ENCODE peak calls at places on chromosomes 6 and 20, in five cellular contexts. I is OCI-LY7, Q is fibroblast of pulmonary artery, T is neural progenitor cell, P is dorsolateral prefrontal cortex. U is an unnamed sample.
A peak's percentile ranks its signal among the peaks of the same experiment; 100 is the strongest.

GRCh38 chr6:56984884-56985283 is 30.0 kb downstream of the BEND6 start:
- DNase-seq in I (no peak), Q (no peak), T (no peak), P (no peak), U (no peak)

GRCh38 chr20:37897008-37897548 is 5.8 kb upstream of the VSTM2L start:
- DNase-seq in I (peak; percentile 14), Q (peak; percentile 33), T (peak; percentile 75), P (no peak), U (no peak)

GRCh38 chr6:35489995-35490791 is 6.7 kb downstream of the TEAD3 start:
- DNase-seq in I (no peak), Q (peak; percentile 62), T (peak; percentile 91), P (no peak), U (no peak)

GRCh38 chr6:158268361-158269147 is 43.7 kb upstream of the TULP4 start:
- DNase-seq in I (no peak), Q (no peak), T (no peak), P (no peak), U (no peak)

GRCh38 chr6:44268095-44268628 is 2.1 kb upstream of the TMEM151B start:
- DNase-seq in I (peak; percentile 68), Q (peak; percentile 62), T (peak; percentile 87), P (peak; percentile 59), U (no peak)

GRCh38 chr6:148223424-148223842 is 119.2 kb upstream of the SASH1 start:
- DNase-seq in I (no peak), Q (peak; percentile 28), T (no peak), P (no peak), U (no peak)

GRCh38 chr6:90780141-90780540 is 193.3 kb upstream of the MAP3K7 start:
- DNase-seq in I (no peak), Q (no peak), T (no peak), P (no peak), U (no peak)

GRCh38 chr6:151497935-151498726 is 4.3 kb downstream of the CCDC170 start:
- DNase-seq in I (no peak), Q (peak; percentile 56), T (no peak), P (no peak), U (no peak)

GRCh38 chr6:113662688-113663333 is 194.3 kb upstream of the MARCKS start:
- DNase-seq in I (peak; percentile 22), Q (no peak), T (no peak), P (no peak), U (no peak)

GRCh38 chr20:63737940-63738686 is 1.5 kb upstream of the SLC2A4RG start:
- DNase-seq in I (peak; percentile 37), Q (no peak), T (peak; percentile 54), P (no peak), U (no peak)

GRCh38 chr20:44095831-44096230 is 91.2 kb downstream of the JPH2 start:
- DNase-seq in I (no peak), Q (no peak), T (no peak), P (no peak), U (no peak)

GRCh38 chr20:21705466-21706344 is at the start of gene PAX1:
- DNase-seq in I (no peak), Q (no peak), T (peak; percentile 83), P (no peak), U (no peak)

GRCh38 chr20:57661201-57662027 is 41.2 kb upstream of the ZBP1 start:
- DNase-seq in I (no peak), Q (no peak), T (no peak), P (peak; percentile 46), U (no peak)

GRCh38 chr6:116196841-116197240 is 57.0 kb downstream of the TSPYL4 start:
- DNase-seq in I (no peak), Q (no peak), T (no peak), P (no peak), U (no peak)

GRCh38 chr6:27601668-27602254 is 128.9 kb upstream of the ZNF184 start:
- DNase-seq in I (no peak), Q (no peak), T (peak; percentile 65), P (no peak), U (no peak)

GRCh38 chr6:13760307-13760706 is 48.7 kb upstream of the RANBP9 start:
- DNase-seq in I (no peak), Q (no peak), T (no peak), P (no peak), U (no peak)

GRCh38 chr6:130676077-130676772 is 151.0 kb upstream of the SMLR1 start:
- DNase-seq in I (no peak), Q (no peak), T (peak; percentile 30), P (no peak), U (no peak)

GRCh38 chr6:102742033-102742432 is 1348.5 kb downstream of the GRIK2 start:
- DNase-seq in I (no peak), Q (no peak), T (no peak), P (no peak), U (no peak)

GRCh38 chr6:124870611-124871201 is 91.5 kb upstream of the RNF217 start:
- DNase-seq in I (no peak), Q (peak; percentile 75), T (peak; percentile 43), P (no peak), U (no peak)

GRCh38 chr6:142444388-142444787 is 142.6 kb downstream of the ADGRG6 start:
- DNase-seq in I (no peak), Q (peak; percentile 5), T (no peak), P (no peak), U (no peak)

GRCh38 chr6:54737247-54737646 is 109.3 kb upstream of the FAM83B start:
- DNase-seq in I (peak; percentile 18), Q (no peak), T (peak; percentile 19), P (no peak), U (no peak)

GRCh38 chr6:11586574-11586973 is 49.0 kb downstream of the TMEM170B start:
- DNase-seq in I (no peak), Q (peak; percentile 80), T (peak; percentile 21), P (no peak), U (no peak)

GRCh38 chr20:53857723-53858236 is 212.6 kb downstream of the BCAS1 start:
- DNase-seq in I (no peak), Q (no peak), T (no peak), P (no peak), U (no peak)

DNA sequence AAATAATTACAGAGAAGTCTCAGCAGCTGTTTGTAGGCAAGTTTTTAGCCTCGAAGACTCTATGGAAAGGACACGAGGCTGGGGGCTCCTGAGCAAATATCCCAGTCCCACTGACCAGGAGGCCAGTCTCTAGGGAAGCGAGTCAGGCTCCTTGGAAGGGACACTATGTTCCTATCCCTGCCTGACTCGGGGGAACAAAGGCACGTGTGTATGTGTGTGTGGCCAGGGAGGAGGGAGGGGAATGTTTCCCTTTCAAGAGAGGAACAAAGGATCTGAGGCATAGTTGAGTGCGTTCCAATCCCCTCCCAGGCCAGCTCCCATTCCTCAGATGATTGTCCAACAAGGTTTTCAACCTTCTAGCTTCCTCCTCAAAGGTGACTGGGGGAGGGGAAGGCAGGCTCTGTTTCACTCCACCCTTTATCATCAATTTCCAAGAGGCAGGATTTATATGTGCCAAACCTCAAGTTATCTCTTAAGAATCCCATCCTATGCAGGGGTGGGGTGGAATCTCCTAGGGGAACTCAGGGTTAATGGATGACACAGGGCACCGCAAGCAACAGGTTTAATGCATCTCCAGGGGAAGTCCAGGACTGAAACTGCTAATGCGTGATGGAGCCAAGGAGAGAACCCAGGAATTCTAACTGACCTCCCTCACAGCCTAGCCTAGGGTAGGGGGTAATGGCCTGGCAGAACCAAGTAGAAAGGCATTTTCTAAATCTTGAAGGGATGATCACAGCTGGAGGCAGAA is 9.9 kb downstream of the BCL2L1 start:
- DNase-seq in I (no peak), Q (peak; percentile 93), T (peak; percentile 94), P (peak; percentile 81), U (no peak)
- H3K4me3 ChIP-seq in I (no peak overlapping the region), Q (peak overlapping the region; percentile 48), T (peak overlapping the region; percentile 28), P (peak overlapping the region; percentile 45), U (no peak overlapping the region)

DNA sequence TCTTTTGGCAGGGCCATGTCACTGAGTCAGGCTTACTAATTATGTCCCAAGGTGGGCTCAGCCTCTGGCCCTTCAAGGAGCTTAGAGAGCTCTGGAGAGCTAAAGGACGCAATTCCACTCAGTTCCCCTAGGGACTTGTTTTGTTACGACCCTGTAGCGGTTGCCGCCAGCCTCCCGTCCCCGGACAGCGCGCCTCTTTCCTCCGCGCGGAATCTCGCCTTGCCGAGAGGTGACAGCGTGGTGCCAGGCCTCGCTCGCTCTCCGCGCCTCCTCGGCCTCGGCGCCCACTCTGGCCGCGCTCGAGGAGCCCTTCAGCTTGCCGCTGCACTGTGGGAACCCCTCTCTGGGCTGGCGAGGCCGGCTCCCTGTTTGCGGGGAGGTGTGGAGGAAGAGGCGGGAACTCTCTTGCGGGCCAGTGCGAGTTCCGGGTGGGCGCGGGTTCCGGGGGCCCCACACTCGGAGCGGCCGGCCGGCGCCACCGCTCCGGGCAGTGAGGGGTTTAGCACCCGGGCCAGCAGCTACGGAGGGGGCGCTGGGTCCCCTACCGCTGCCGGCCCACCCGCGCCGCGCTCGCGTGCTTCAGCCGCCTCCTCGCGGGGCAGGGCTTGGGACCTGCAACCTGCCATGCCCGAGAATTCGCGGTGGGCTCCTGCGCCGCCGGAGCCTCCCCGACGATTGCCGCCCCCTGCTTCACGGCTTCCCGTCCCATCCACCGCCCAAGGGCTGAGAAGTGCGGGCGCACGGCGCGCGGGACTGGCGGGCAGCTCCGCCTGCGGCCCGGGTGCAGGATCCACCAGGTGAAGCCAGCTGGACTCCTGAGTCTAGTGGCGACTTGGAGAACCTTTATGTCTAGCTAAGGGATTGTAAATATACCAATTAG is 9.9 kb upstream of the ZNF311 start:
- DNase-seq in I (no peak), Q (peak; percentile 22), T (no peak), P (no peak), U (no peak)
- TF ChIP-seq CTCF in I (no peak), Q (no peak), T (peak; percentile 5), P (no peak), U (peak; percentile 16)

DNA sequence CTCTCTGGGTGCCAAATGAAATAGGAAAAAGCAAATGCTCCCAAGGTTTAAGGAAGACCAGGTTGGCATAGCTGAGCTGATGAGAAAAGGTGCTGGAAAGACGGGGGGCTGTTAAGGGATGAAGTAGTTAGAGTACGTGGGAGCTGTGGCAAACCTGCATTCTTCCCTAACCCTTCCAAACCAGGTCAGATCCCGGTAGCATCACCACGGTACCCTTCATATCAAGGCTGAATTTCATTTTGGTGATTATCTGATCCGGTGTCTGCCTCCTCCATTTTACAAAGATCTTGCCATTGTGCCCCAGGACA is 68.0 kb upstream of the PIM1 start:
- DNase-seq in I (no peak), Q (no peak), T (no peak), P (no peak), U (no peak)
- H3K4me3 ChIP-seq in I (peak overlapping the region; percentile 64), Q (peak overlapping the region; percentile 38), T (peak overlapping the region; percentile 48), P (peak overlapping the region; percentile 36), U (no peak overlapping the region)

DNA sequence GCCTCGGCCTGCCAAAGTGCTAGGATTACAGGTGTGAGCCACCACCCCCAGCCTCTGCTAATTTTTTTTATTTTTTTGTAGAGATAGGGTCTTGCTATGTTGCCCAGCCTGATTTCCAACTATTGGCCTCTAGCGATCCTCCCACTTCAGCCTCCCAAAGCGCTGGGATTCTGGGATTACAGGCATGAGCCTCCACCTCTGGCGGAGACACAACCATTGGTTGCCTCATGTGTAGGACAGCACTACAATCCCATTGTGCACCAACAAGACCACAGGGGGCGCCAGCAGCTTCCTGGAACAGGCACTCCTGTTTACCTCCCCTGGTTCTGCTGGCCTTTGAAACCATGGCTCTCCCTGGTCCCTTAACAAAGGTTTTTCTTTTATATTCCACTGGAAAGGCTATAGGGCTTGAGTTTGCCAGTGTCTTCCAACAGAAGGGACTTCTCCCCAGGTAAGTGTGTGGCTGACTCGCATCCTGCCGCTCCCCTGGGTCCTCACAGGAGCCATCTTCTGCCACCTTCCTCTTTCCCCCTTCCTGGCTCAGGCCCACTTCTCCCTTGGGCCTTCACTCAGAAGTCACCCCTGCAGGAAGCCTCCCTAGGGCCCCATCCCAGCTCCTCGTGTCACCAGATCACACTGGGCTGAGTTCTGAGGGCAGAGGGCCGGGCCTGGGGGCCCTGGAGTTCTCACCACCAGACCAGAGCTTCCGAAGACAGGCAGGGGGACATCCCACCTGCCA is 39.2 kb upstream of the TLDC2 start:
- DNase-seq in I (peak; percentile 91), Q (peak; percentile 60), T (peak; percentile 81), P (no peak), U (no peak)
- TF ChIP-seq CTCF in I (peak; percentile 91), Q (peak; percentile 49), T (peak; percentile 56), P (peak; percentile 59), U (peak; percentile 89)

U was measured in GM12864.